ENCODE peak calls at places on chromosome 15, in five cellular contexts. One of them, this sample, is unnamed.

GRCh38 chr15:71575474-71576045 is 234.8 kb upstream of the NR2E3 start:
- DNase-seq in stimulated activated effector memory CD8-positive, alpha-beta T cell treated with anti-CD3 and anti-CD28 coated beads, Interleukin-12 subunit alpha, Interleukin-12 subunit beta, amount 100 ng/mL, for 72 hours: no peak
- DNase-seq in NCI-H1105: no peak
- DNase-seq in hepatocyte: no peak
- DNase-seq in AG09319: no peak
- DNase-seq in this sample: no peak

GRCh38 chr15:80549712-80550111 is 145.4 kb upstream of the ABHD17C start:
- DNase-seq in stimulated activated effector memory CD8-positive, alpha-beta T cell treated with anti-CD3 and anti-CD28 coated beads, Interleukin-12 subunit alpha, Interleukin-12 subunit beta, amount 100 ng/mL, for 72 hours: peak
- DNase-seq in NCI-H1105: no peak
- DNase-seq in AG09319: no peak
- DNase-seq in hepatocyte: no peak
- DNase-seq in this sample: no peak

GRCh38 chr15:91431041-91431715 is 331.1 kb downstream of the SV2B start:
- DNase-seq in hepatocyte: no peak
- DNase-seq in stimulated activated effector memory CD8-positive, alpha-beta T cell treated with anti-CD3 and anti-CD28 coated beads, Interleukin-12 subunit alpha, Interleukin-12 subunit beta, amount 100 ng/mL, for 72 hours: no peak
- DNase-seq in NCI-H1105: no peak
- DNase-seq in AG09319: no peak
- DNase-seq in this sample: no peak

GRCh38 chr15:63374686-63375520 is 6.7 kb downstream of the CA12 start:
- DNase-seq in stimulated activated effector memory CD8-positive, alpha-beta T cell treated with anti-CD3 and anti-CD28 coated beads, Interleukin-12 subunit alpha, Interleukin-12 subunit beta, amount 100 ng/mL, for 72 hours: peak
- DNase-seq in NCI-H1105: no peak
- DNase-seq in hepatocyte: peak
- DNase-seq in AG09319: no peak
- DNase-seq in this sample: peak

GRCh38 chr15:22902046-22902445 is 63.6 kb downstream of the NIPA2 start:
- DNase-seq in stimulated activated effector memory CD8-positive, alpha-beta T cell treated with anti-CD3 and anti-CD28 coated beads, Interleukin-12 subunit alpha, Interleukin-12 subunit beta, amount 100 ng/mL, for 72 hours: no peak
- DNase-seq in hepatocyte: no peak
- DNase-seq in NCI-H1105: no peak
- DNase-seq in AG09319: no peak
- DNase-seq in this sample: no peak

GRCh38 chr15:52124270-52124878 is 11.8 kb upstream of the BCL2L10 start:
- DNase-seq in hepatocyte: no peak
- DNase-seq in stimulated activated effector memory CD8-positive, alpha-beta T cell treated with anti-CD3 and anti-CD28 coated beads, Interleukin-12 subunit alpha, Interleukin-12 subunit beta, amount 100 ng/mL, for 72 hours: no peak
- DNase-seq in NCI-H1105: no peak
- DNase-seq in AG09319: no peak
- DNase-seq in this sample: no peak

GRCh38 chr15:27088584-27089232 is 117.7 kb downstream of the GABRG3 start:
- DNase-seq in AG09319: no peak
- DNase-seq in stimulated activated effector memory CD8-positive, alpha-beta T cell treated with anti-CD3 and anti-CD28 coated beads, Interleukin-12 subunit alpha, Interleukin-12 subunit beta, amount 100 ng/mL, for 72 hours: no peak
- DNase-seq in NCI-H1105: no peak
- DNase-seq in hepatocyte: no peak
- DNase-seq in this sample: no peak

GRCh38 chr15:52199271-52199670 is 8.1 kb upstream of the GNB5 start:
- DNase-seq in NCI-H1105: no peak
- DNase-seq in stimulated activated effector memory CD8-positive, alpha-beta T cell treated with anti-CD3 and anti-CD28 coated beads, Interleukin-12 subunit alpha, Interleukin-12 subunit beta, amount 100 ng/mL, for 72 hours: no peak
- DNase-seq in hepatocyte: no peak
- DNase-seq in AG09319: no peak
- DNase-seq in this sample: no peak

GRCh38 chr15:66472176-66472999 is 25.2 kb downstream of the SNAPC5 start:
- DNase-seq in hepatocyte: no peak
- DNase-seq in AG09319: peak
- DNase-seq in stimulated activated effector memory CD8-positive, alpha-beta T cell treated with anti-CD3 and anti-CD28 coated beads, Interleukin-12 subunit alpha, Interleukin-12 subunit beta, amount 100 ng/mL, for 72 hours: peak
- DNase-seq in NCI-H1105: no peak
- DNase-seq in this sample: no peak

GRCh38 chr15:36527512-36528162 is 51.8 kb upstream of the CDIN1 start:
- DNase-seq in hepatocyte: no peak
- DNase-seq in NCI-H1105: peak
- DNase-seq in stimulated activated effector memory CD8-positive, alpha-beta T cell treated with anti-CD3 and anti-CD28 coated beads, Interleukin-12 subunit alpha, Interleukin-12 subunit beta, amount 100 ng/mL, for 72 hours: no peak
- DNase-seq in AG09319: no peak
- DNase-seq in this sample: no peak

GRCh38 chr15:38226867-38227266 is 25.8 kb upstream of the SPRED1 start:
- DNase-seq in hepatocyte: peak
- DNase-seq in stimulated activated effector memory CD8-positive, alpha-beta T cell treated with anti-CD3 and anti-CD28 coated beads, Interleukin-12 subunit alpha, Interleukin-12 subunit beta, amount 100 ng/mL, for 72 hours: no peak
- DNase-seq in AG09319: peak
- DNase-seq in NCI-H1105: no peak
- DNase-seq in this sample: peak

GRCh38 chr15:51348688-51349087 is 7.2 kb downstream of the GLDN start:
- DNase-seq in AG09319: no peak
- DNase-seq in NCI-H1105: no peak
- DNase-seq in hepatocyte: no peak
- DNase-seq in stimulated activated effector memory CD8-positive, alpha-beta T cell treated with anti-CD3 and anti-CD28 coated beads, Interleukin-12 subunit alpha, Interleukin-12 subunit beta, amount 100 ng/mL, for 72 hours: no peak
- DNase-seq in this sample: no peak

GRCh38 chr15:74178326-74179100 is 5.0 kb downstream of the ISLR start:
- DNase-seq in AG09319: no peak
- DNase-seq in NCI-H1105: no peak
- DNase-seq in stimulated activated effector memory CD8-positive, alpha-beta T cell treated with anti-CD3 and anti-CD28 coated beads, Interleukin-12 subunit alpha, Interleukin-12 subunit beta, amount 100 ng/mL, for 72 hours: no peak
- DNase-seq in hepatocyte: no peak
- DNase-seq in this sample: no peak

GRCh38 chr15:56532766-56533455 is 68.0 kb upstream of the MNS1 start:
- DNase-seq in NCI-H1105: no peak
- DNase-seq in hepatocyte: no peak
- DNase-seq in AG09319: no peak
- DNase-seq in stimulated activated effector memory CD8-positive, alpha-beta T cell treated with anti-CD3 and anti-CD28 coated beads, Interleukin-12 subunit alpha, Interleukin-12 subunit beta, amount 100 ng/mL, for 72 hours: no peak
- DNase-seq in this sample: no peak

GRCh38 chr15:65085990-65086679 is 9.6 kb downstream of the KBTBD13 start:
- DNase-seq in NCI-H1105: no peak
- DNase-seq in stimulated activated effector memory CD8-positive, alpha-beta T cell treated with anti-CD3 and anti-CD28 coated beads, Interleukin-12 subunit alpha, Interleukin-12 subunit beta, amount 100 ng/mL, for 72 hours: no peak
- DNase-seq in AG09319: no peak
- DNase-seq in hepatocyte: peak
- DNase-seq in this sample: no peak

GRCh38 chr15:85154061-85154460 is 172.4 kb downstream of the PDE8A start:
- DNase-seq in AG09319: no peak
- DNase-seq in hepatocyte: peak
- DNase-seq in stimulated activated effector memory CD8-positive, alpha-beta T cell treated with anti-CD3 and anti-CD28 coated beads, Interleukin-12 subunit alpha, Interleukin-12 subunit beta, amount 100 ng/mL, for 72 hours: no peak
- DNase-seq in NCI-H1105: no peak
- DNase-seq in this sample: no peak